ENCODE peak calls at places on chromosomes 6 and 20, in four cellular contexts. O is substantia nigra; U is activated CD4-positive, alpha-beta T cell treated with anti-CD3 and anti-CD28 coated beads, Interleukin-2, amount 50 U/mL, for 24 hours; Q is foreskin melanocyte. Z is an unnamed sample.

GRCh38 chr6:97085772-97086171 is 161.2 kb downstream of the KLHL32 start:
- DNase-seq in Q (no peak), O (no peak), U (no peak), Z (no peak)

GRCh38 chr20:58630063-58630462 is 21.0 kb upstream of the STX16 start:
- DNase-seq in O (no peak), U (no peak), Q (peak), Z (no peak)

GRCh38 chr6:168428052-168428829 is 12.7 kb upstream of the SMOC2 start:
- DNase-seq in U (no peak), O (no peak), Q (no peak), Z (no peak)

GRCh38 chr6:12012231-12012565 is at the start of gene HIVEP1:
- DNase-seq in Q (no peak), U (no peak), O (peak), Z (peak)

GRCh38 chr6:73675466-73676098 is 20.4 kb upstream of the CD109 start:
- DNase-seq in O (peak), Q (peak), U (peak), Z (peak)

GRCh38 chr6:159311618-159312017 is 142.4 kb downstream of the FNDC1 start:
- DNase-seq in U (no peak), O (no peak), Q (no peak), Z (no peak)

GRCh38 chr20:6081236-6081635 is 27.4 kb upstream of the LRRN4 start:
- DNase-seq in U (no peak), Q (no peak), O (no peak), Z (no peak)

GRCh38 chr6:169520104-169520503 is 181.7 kb downstream of the WDR27 start:
- DNase-seq in U (no peak), Q (no peak), O (no peak), Z (no peak)

GRCh38 chr6:100035873-100036653 is 42.0 kb upstream of the MCHR2 start:
- DNase-seq in O (no peak), Q (no peak), U (no peak), Z (no peak)

GRCh38 chr6:134029495-134030455 is 22.6 kb downstream of the SLC2A12 start:
- DNase-seq in Q (peak), U (no peak), O (no peak), Z (no peak)

GRCh38 chr6:138234363-138234762 is 16.1 kb upstream of the PBOV1 start:
- DNase-seq in Q (no peak), O (no peak), U (no peak), Z (no peak)

GRCh38 chr6:108944707-108945685 is 96.8 kb downstream of the ARMC2 start:
- DNase-seq in O (no peak), U (no peak), Q (peak), Z (no peak)

GRCh38 chr20:3464166-3464565 is 6.7 kb upstream of the ATRN start:
- DNase-seq in U (no peak), O (no peak), Q (no peak), Z (no peak)

GRCh38 chr20:198225-198624 is 8.7 kb upstream of the DEFB128 start:
- DNase-seq in U (no peak), O (no peak), Q (no peak), Z (no peak)

Z was measured in SK-N-DZ.